ENCODE peak calls at places on chromosomes 2 and 18, in four cellular contexts. K is keratinocyte, R is type B pancreatic cell, D is fibroblast of pulmonary artery. B is an unnamed sample.

GRCh38 chr2:128278979-128279378 is 39.7 kb downstream of the HS6ST1 start:
- DNase-seq in K (no peak), R (no peak), D (no peak), B (no peak)

GRCh38 chr2:172968061-172968469 is 107.6 kb upstream of the MAP3K20 start:
- DNase-seq in D (peak; percentile 92), K (no peak), R (no peak), B (no peak)

GRCh38 chr18:32735781-32736180 is 37.0 kb downstream of the KLHL14 start:
- DNase-seq in K (no peak), D (peak; percentile 5), R (no peak), B (no peak)

GRCh38 chr2:231987088-231987788 is 25.7 kb downstream of the DIS3L2 start:
- DNase-seq in K (no peak), R (no peak), D (peak; percentile 52), B (no peak)

GRCh38 chr18:24265502-24266064 is 126.7 kb downstream of the CABYR start:
- DNase-seq in R (no peak), D (no peak), K (no peak), B (no peak)

GRCh38 chr2:163665817-163666216 is 70.0 kb downstream of the FIGN start:
- DNase-seq in R (no peak), K (no peak), D (no peak), B (no peak)

GRCh38 chr2:200199576-200200263 is 106.8 kb upstream of the SPATS2L start:
- DNase-seq in K (no peak), R (no peak), D (no peak), B (no peak)

GRCh38 chr2:8456149-8457091 is 225.4 kb upstream of the ID2 start:
- DNase-seq in D (no peak), K (no peak), R (no peak), B (no peak)

GRCh38 chr2:198656869-198657268 is 800.9 kb downstream of the SATB2 start:
- DNase-seq in R (no peak), D (no peak), K (no peak), B (no peak)

GRCh38 chr2:161947394-161947793 is 126.6 kb downstream of the DPP4 start:
- DNase-seq in D (no peak), R (no peak), K (no peak), B (no peak)

GRCh38 chr2:161943012-161943411 is 131.0 kb downstream of the DPP4 start:
- DNase-seq in K (no peak), R (no peak), D (no peak), B (no peak)

GRCh38 chr2:161946489-161947107 is 127.4 kb downstream of the DPP4 start:
- DNase-seq in K (no peak), R (no peak), D (peak; percentile 56), B (no peak)
- TF ChIP-seq CTCF in K (no peak), R (peak; percentile 81), D (peak; percentile 56), B (peak; percentile 69)

GRCh38 chr2:27977623-27978312 is 87.2 kb downstream of the BABAM2 start:
- DNase-seq in D (peak; percentile 85), K (no peak), R (no peak), B (no peak)
- TF ChIP-seq CTCF in D (no peak), K (no peak), R (no peak), B (no peak)

DNA sequence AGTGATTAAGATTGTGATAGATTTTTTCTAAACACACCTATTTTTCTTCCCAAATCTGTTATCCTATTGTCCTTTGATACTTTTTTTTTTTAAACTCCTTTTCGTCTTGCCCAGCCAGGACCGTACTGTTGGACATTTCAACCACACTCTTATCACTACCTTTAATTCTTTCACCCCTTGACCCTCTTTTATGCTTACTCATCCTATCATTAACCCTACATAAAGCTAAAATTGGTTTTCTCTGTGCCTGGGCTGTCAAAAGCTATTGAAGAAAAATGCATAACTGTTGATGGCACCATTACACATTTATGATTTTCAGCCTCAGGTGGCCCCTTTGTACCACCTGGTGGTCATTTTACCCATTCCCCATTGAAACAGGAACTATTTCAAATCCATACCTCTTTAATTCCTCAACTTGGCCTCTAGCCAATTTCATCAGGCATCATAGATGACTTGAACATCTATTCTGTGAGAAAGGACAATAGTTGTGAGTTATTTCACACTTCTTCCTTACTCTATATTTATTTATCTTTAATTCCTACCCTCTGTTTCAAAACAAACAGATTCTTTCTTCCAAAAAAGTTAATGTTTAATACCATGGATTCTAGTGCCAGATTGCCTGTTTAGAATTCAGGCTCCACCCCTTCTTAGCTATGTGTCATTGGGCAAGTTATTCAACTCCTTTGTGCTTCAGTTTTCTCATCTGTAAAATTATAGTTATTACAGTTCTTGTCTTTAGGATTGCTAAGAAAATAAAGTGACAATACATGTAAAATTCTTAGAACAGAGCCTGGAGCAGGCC is 258.6 kb downstream of the CAMKMT start:
- DNase-seq in R (no peak), K (no peak), D (no peak), B (no peak)
- TF ChIP-seq CTCF in R (no peak), K (no peak), D (no peak), B (no peak)

GRCh38 chr2:156129227-156129626 is 203.3 kb downstream of the NR4A2 start:
- DNase-seq in D (no peak), K (no peak), R (no peak), B (no peak)
- TF ChIP-seq CTCF in D (no peak), K (no peak), R (no peak), B (peak; percentile 4)

GRCh38 chr18:59451963-59452362 is 92.9 kb upstream of the LMAN1 start:
- DNase-seq in D (no peak), K (no peak), R (no peak), B (no peak)

GRCh38 chr18:59451073-59451472 is 92.0 kb upstream of the LMAN1 start:
- DNase-seq in R (no peak), D (no peak), K (no peak), B (no peak)

GRCh38 chr18:59448546-59448945 is 89.5 kb upstream of the LMAN1 start:
- DNase-seq in D (peak; percentile 21), R (no peak), K (no peak), B (no peak)

DNA sequence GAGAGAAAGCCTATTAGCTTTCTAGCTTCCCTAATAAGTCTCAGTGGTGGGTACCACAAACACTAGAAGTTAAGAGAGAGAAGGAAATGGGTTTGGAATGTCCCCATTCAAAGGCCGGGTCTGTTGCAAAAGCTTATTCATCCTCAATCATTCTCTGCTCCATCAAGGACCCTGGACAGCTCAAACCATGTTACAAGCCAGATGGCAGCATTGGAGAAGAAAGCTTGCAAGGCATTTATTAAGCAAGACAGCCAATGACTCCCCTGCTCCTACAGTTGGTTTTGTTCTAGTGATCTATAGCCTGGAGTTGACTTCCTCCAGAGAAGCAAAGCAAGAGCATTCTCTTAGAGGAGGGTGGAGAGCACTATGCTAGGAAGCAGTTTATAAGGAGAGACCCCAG is 86.9 kb upstream of the LMAN1 start:
- DNase-seq in R (no peak), D (peak; percentile 74), K (no peak), B (no peak)
- TF ChIP-seq CTCF in R (no peak), D (peak; percentile 11), K (no peak), B (no peak)

GRCh38 chr2:143617803-143618415 is 488.7 kb downstream of the ARHGAP15 start:
- DNase-seq in R (no peak), D (no peak), K (no peak), B (no peak)

GRCh38 chr2:143623270-143623669 is 494.1 kb downstream of the ARHGAP15 start:
- DNase-seq in R (no peak), D (no peak), K (no peak), B (no peak)
- TF ChIP-seq CTCF in R (peak; percentile 26), D (no peak), K (no peak), B (no peak)

GRCh38 chr2:140085674-140086073 is 1305.5 kb upstream of the NXPH2 start:
- DNase-seq in R (no peak), K (no peak), D (peak; percentile 20), B (no peak)
- TF ChIP-seq CTCF in R (no peak), K (no peak), D (peak; percentile 27), B (peak; percentile 31)

DNA sequence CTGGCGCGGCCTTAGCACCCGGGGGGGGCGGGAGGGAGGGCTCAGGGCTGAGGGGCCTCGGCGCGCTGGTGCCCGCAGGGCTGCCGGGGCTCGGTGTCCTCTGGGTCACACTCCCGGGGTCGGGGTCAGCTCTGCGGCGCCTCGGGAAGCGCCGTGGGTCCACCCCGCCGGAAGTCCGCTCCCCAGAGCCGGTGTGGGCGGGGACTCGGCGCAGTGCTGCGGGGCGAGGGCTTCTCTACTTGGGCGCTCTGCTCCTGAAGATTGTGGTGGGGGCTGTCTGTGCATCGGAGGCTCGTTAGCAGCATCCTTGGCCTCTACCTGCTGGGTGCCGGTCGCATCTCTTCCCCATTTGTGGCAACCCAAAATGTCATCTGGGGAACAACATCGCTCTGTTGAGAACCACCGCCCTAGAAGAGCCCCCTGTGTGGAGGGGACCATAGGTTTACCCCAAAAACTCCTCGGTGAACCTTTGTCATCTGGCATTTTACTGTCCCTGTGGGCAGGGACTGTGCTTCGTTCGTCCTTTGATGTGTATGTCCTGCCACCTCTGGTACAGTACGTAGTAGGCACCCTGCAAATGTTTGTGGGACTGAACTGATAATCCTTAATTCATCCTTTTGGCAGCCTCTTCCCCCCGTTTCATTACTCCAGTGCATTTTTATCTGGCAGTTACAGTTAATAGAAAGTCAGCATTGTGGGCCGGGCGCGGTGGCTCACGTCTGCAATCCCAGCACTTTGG is 553 bp downstream of the NAPG start:
- DNase-seq in R (no peak), D (peak; percentile 56), K (no peak), B (peak; percentile 27)
- TF ChIP-seq CTCF in R (no peak), D (no peak), K (peak; percentile 1), B (no peak)